ENCODE peak calls at places on chromosomes 13 and 19, in seven cellular contexts. One of them, this sample, is unnamed.
A peak's percentile ranks its signal among the peaks of the same experiment; 100 is the strongest.

GRCh38 chr19:48874309-48875135 is 2.3 kb downstream of the PPP1R15A start:
- DNase-seq in mammary epithelial cell: peak; percentile 72
- DNase-seq in astrocyte of the spinal cord: peak; percentile 47
- DNase-seq in Peyer's patch: peak; percentile 63
- DNase-seq in fibroblast of pulmonary artery: peak; percentile 63
- DNase-seq in endodermal cell: no peak
- DNase-seq in colonic mucosa: peak; percentile 65
- DNase-seq in this sample: peak; percentile 87

GRCh38 chr13:43077906-43078305 is 54.5 kb downstream of the DNAJC15 start:
- DNase-seq in mammary epithelial cell: no peak
- DNase-seq in astrocyte of the spinal cord: no peak
- DNase-seq in Peyer's patch: no peak
- DNase-seq in fibroblast of pulmonary artery: peak; percentile 24
- DNase-seq in endodermal cell: peak; percentile 62
- DNase-seq in colonic mucosa: no peak
- DNase-seq in this sample: no peak

GRCh38 chr19:38378866-38379265 is 4.5 kb downstream of the PSMD8 start:
- DNase-seq in mammary epithelial cell: no peak
- DNase-seq in astrocyte of the spinal cord: no peak
- DNase-seq in Peyer's patch: no peak
- DNase-seq in fibroblast of pulmonary artery: no peak
- DNase-seq in endodermal cell: no peak
- DNase-seq in colonic mucosa: no peak
- DNase-seq in this sample: peak; percentile 33

GRCh38 chr13:51726446-51727185 is 77.3 kb downstream of the DHRS12 start:
- DNase-seq in mammary epithelial cell: no peak
- DNase-seq in astrocyte of the spinal cord: peak; percentile 77
- DNase-seq in Peyer's patch: no peak
- DNase-seq in fibroblast of pulmonary artery: peak; percentile 94
- DNase-seq in endodermal cell: no peak
- DNase-seq in colonic mucosa: no peak
- DNase-seq in this sample: peak; percentile 89

GRCh38 chr19:17473041-17473440 is 2.7 kb downstream of the SLC27A1 start:
- DNase-seq in mammary epithelial cell: peak; percentile 69
- DNase-seq in astrocyte of the spinal cord: peak; percentile 75
- DNase-seq in Peyer's patch: no peak
- DNase-seq in fibroblast of pulmonary artery: peak; percentile 79
- DNase-seq in endodermal cell: no peak
- DNase-seq in colonic mucosa: no peak
- DNase-seq in this sample: peak; percentile 87

GRCh38 chr13:30526612-30527217 is 61.0 kb upstream of the HMGB1 start:
- DNase-seq in mammary epithelial cell: no peak
- DNase-seq in astrocyte of the spinal cord: peak; percentile 0
- DNase-seq in Peyer's patch: no peak
- DNase-seq in fibroblast of pulmonary artery: peak; percentile 6
- DNase-seq in endodermal cell: no peak
- DNase-seq in colonic mucosa: no peak
- DNase-seq in this sample: peak; percentile 32

GRCh38 chr13:89199138-89199537 is 1528.0 kb downstream of the SLITRK5 start:
- DNase-seq in mammary epithelial cell: peak; percentile 54
- DNase-seq in astrocyte of the spinal cord: no peak
- DNase-seq in Peyer's patch: no peak
- DNase-seq in fibroblast of pulmonary artery: no peak
- DNase-seq in endodermal cell: no peak
- DNase-seq in colonic mucosa: no peak
- DNase-seq in this sample: no peak

GRCh38 chr19:51354103-51354741 is 12.0 kb downstream of the ETFB start:
- DNase-seq in mammary epithelial cell: no peak
- DNase-seq in astrocyte of the spinal cord: no peak
- DNase-seq in Peyer's patch: no peak
- DNase-seq in fibroblast of pulmonary artery: no peak
- DNase-seq in endodermal cell: peak; percentile 84
- DNase-seq in colonic mucosa: no peak
- DNase-seq in this sample: no peak

GRCh38 chr19:41376241-41376997 is at the start of gene TMEM91:
- DNase-seq in mammary epithelial cell: peak; percentile 53
- DNase-seq in astrocyte of the spinal cord: no peak
- DNase-seq in Peyer's patch: peak; percentile 63
- DNase-seq in fibroblast of pulmonary artery: peak; percentile 31
- DNase-seq in endodermal cell: peak; percentile 89
- DNase-seq in colonic mucosa: peak; percentile 45
- DNase-seq in this sample: peak; percentile 41

GRCh38 chr13:38577048-38577447 is 109.8 kb upstream of the FREM2 start:
- DNase-seq in mammary epithelial cell: no peak
- DNase-seq in astrocyte of the spinal cord: no peak
- DNase-seq in Peyer's patch: no peak
- DNase-seq in fibroblast of pulmonary artery: peak; percentile 13
- DNase-seq in endodermal cell: no peak
- DNase-seq in colonic mucosa: no peak
- DNase-seq in this sample: peak; percentile 5

GRCh38 chr13:33743438-33744368 is 74.2 kb upstream of the RFC3 start:
- DNase-seq in mammary epithelial cell: no peak
- DNase-seq in astrocyte of the spinal cord: no peak
- DNase-seq in Peyer's patch: no peak
- DNase-seq in fibroblast of pulmonary artery: peak; percentile 26
- DNase-seq in endodermal cell: peak; percentile 49
- DNase-seq in colonic mucosa: no peak
- DNase-seq in this sample: no peak

GRCh38 chr19:43544077-43544476 is 11.1 kb downstream of the ZNF575 start:
- DNase-seq in mammary epithelial cell: no peak
- DNase-seq in astrocyte of the spinal cord: no peak
- DNase-seq in Peyer's patch: no peak
- DNase-seq in fibroblast of pulmonary artery: no peak
- DNase-seq in endodermal cell: no peak
- DNase-seq in colonic mucosa: no peak
- DNase-seq in this sample: no peak

GRCh38 chr13:111123221-111123620 is 8.1 kb downstream of the ARHGEF7 start:
- DNase-seq in mammary epithelial cell: no peak
- DNase-seq in astrocyte of the spinal cord: no peak
- DNase-seq in Peyer's patch: no peak
- DNase-seq in fibroblast of pulmonary artery: no peak
- DNase-seq in endodermal cell: no peak
- DNase-seq in colonic mucosa: no peak
- DNase-seq in this sample: no peak

GRCh38 chr19:30268601-30269000 is 103.6 kb upstream of the ZNF536 start:
- DNase-seq in mammary epithelial cell: no peak
- DNase-seq in astrocyte of the spinal cord: no peak
- DNase-seq in Peyer's patch: no peak
- DNase-seq in fibroblast of pulmonary artery: no peak
- DNase-seq in endodermal cell: no peak
- DNase-seq in colonic mucosa: no peak
- DNase-seq in this sample: no peak

GRCh38 chr19:12947702-12948596 is 2.3 kb downstream of the RAD23A start:
- DNase-seq in mammary epithelial cell: no peak
- DNase-seq in astrocyte of the spinal cord: no peak
- DNase-seq in Peyer's patch: no peak
- DNase-seq in fibroblast of pulmonary artery: no peak
- DNase-seq in endodermal cell: no peak
- DNase-seq in colonic mucosa: no peak
- DNase-seq in this sample: no peak

GRCh38 chr13:99687728-99688397 is 186.6 kb downstream of the TM9SF2 start:
- DNase-seq in mammary epithelial cell: no peak
- DNase-seq in astrocyte of the spinal cord: peak; percentile 64
- DNase-seq in Peyer's patch: no peak
- DNase-seq in fibroblast of pulmonary artery: no peak
- DNase-seq in endodermal cell: peak; percentile 91
- DNase-seq in colonic mucosa: no peak
- DNase-seq in this sample: no peak

GRCh38 chr13:112113851-112114250 is 46.9 kb downstream of the SOX1 start:
- DNase-seq in mammary epithelial cell: no peak
- DNase-seq in astrocyte of the spinal cord: no peak
- DNase-seq in Peyer's patch: no peak
- DNase-seq in fibroblast of pulmonary artery: no peak
- DNase-seq in endodermal cell: peak; percentile 28
- DNase-seq in colonic mucosa: no peak
- DNase-seq in this sample: no peak

GRCh38 chr19:55550321-55550650 is 4.9 kb upstream of the SBK3 start:
- DNase-seq in mammary epithelial cell: no peak
- DNase-seq in astrocyte of the spinal cord: no peak
- DNase-seq in Peyer's patch: no peak
- DNase-seq in fibroblast of pulmonary artery: no peak
- DNase-seq in endodermal cell: no peak
- DNase-seq in colonic mucosa: no peak
- DNase-seq in this sample: no peak

GRCh38 chr13:20703785-20704458 is 423 bp downstream of the IL17D start:
- DNase-seq in mammary epithelial cell: peak; percentile 82
- DNase-seq in astrocyte of the spinal cord: peak; percentile 62
- DNase-seq in Peyer's patch: peak; percentile 91
- DNase-seq in fibroblast of pulmonary artery: peak; percentile 81
- DNase-seq in endodermal cell: peak; percentile 92
- DNase-seq in colonic mucosa: peak; percentile 86
- DNase-seq in this sample: peak; percentile 65

GRCh38 chr19:46985532-46986415 is 33.9 kb upstream of the NPAS1 start:
- DNase-seq in mammary epithelial cell: no peak
- DNase-seq in astrocyte of the spinal cord: no peak
- DNase-seq in Peyer's patch: no peak
- DNase-seq in fibroblast of pulmonary artery: no peak
- DNase-seq in endodermal cell: peak; percentile 63
- DNase-seq in colonic mucosa: no peak
- DNase-seq in this sample: no peak

GRCh38 chr19:43555185-43555770 is 20.0 kb downstream of the XRCC1 start:
- DNase-seq in mammary epithelial cell: peak; percentile 53
- DNase-seq in astrocyte of the spinal cord: peak; percentile 68
- DNase-seq in Peyer's patch: peak; percentile 74
- DNase-seq in fibroblast of pulmonary artery: peak; percentile 79
- DNase-seq in endodermal cell: peak; percentile 97
- DNase-seq in colonic mucosa: peak; percentile 86
- DNase-seq in this sample: peak; percentile 69

GRCh38 chr19:56333506-56333905 is 18.9 kb upstream of the ZSCAN5A start:
- DNase-seq in mammary epithelial cell: peak; percentile 40
- DNase-seq in astrocyte of the spinal cord: peak; percentile 47
- DNase-seq in Peyer's patch: no peak
- DNase-seq in fibroblast of pulmonary artery: peak; percentile 80
- DNase-seq in endodermal cell: peak; percentile 65
- DNase-seq in colonic mucosa: peak; percentile 60
- DNase-seq in this sample: peak; percentile 59

GRCh38 chr13:90360785-90361184 is 986.7 kb upstream of the MIR17HG start:
- DNase-seq in mammary epithelial cell: no peak
- DNase-seq in astrocyte of the spinal cord: no peak
- DNase-seq in Peyer's patch: no peak
- DNase-seq in fibroblast of pulmonary artery: no peak
- DNase-seq in endodermal cell: no peak
- DNase-seq in colonic mucosa: no peak
- DNase-seq in this sample: no peak

GRCh38 chr13:113945857-113946408 is 27.9 kb downstream of the C13orf46 start:
- DNase-seq in mammary epithelial cell: no peak
- DNase-seq in astrocyte of the spinal cord: no peak
- DNase-seq in Peyer's patch: peak; percentile 47
- DNase-seq in fibroblast of pulmonary artery: no peak
- DNase-seq in endodermal cell: no peak
- DNase-seq in colonic mucosa: no peak
- DNase-seq in this sample: no peak

DNA sequence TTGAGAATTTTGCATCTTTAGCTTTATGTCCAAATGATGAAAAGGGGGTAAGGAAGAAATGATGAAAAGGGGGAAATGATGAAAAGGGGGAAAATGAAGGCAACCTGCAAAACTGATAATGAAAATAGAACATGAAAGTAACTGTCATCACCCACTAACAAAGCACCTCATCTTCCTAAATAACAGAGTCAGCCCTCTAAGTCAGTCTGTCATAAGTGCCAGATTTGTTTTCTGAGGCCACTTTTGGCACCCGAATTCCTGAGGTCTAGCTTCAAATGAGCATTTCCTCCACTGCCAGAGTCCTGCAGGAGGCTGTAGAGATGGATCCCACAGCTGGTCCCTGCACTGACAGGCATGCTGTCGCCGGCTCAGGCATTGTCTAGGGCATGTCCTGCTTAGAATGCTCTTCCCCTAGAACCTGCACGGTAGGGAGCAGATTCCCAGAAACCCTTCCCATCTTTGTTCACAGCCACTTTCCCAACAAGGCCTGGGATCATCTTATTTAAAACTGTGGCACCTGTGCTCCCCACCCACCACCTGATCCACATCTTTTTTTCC is 25.3 kb downstream of the RAP2A start:
- DNase-seq in mammary epithelial cell: no peak
- DNase-seq in astrocyte of the spinal cord: no peak
- DNase-seq in Peyer's patch: no peak
- DNase-seq in fibroblast of pulmonary artery: no peak
- DNase-seq in endodermal cell: no peak
- DNase-seq in colonic mucosa: no peak
- DNase-seq in this sample: no peak
- H3K4me3 ChIP-seq in mammary epithelial cell: no peak overlapping the region
- H3K4me3 ChIP-seq in astrocyte of the spinal cord: no peak overlapping the region
- H3K4me3 ChIP-seq in Peyer's patch: no peak overlapping the region
- H3K4me3 ChIP-seq in fibroblast of pulmonary artery: no peak overlapping the region
- H3K4me3 ChIP-seq in endodermal cell: no peak overlapping the region
- H3K4me3 ChIP-seq in colonic mucosa: no peak overlapping the region
- H3K4me3 ChIP-seq in this sample: no peak overlapping the region

GRCh38 chr19:590750-591098 is 1.0 kb downstream of the HCN2 start:
- DNase-seq in mammary epithelial cell: no peak
- DNase-seq in astrocyte of the spinal cord: no peak
- DNase-seq in Peyer's patch: no peak
- DNase-seq in fibroblast of pulmonary artery: no peak
- DNase-seq in endodermal cell: no peak
- DNase-seq in colonic mucosa: no peak
- DNase-seq in this sample: no peak

GRCh38 chr19:589693-590395 is at the start of gene HCN2:
- DNase-seq in mammary epithelial cell: no peak
- DNase-seq in astrocyte of the spinal cord: no peak
- DNase-seq in Peyer's patch: no peak
- DNase-seq in fibroblast of pulmonary artery: no peak
- DNase-seq in endodermal cell: no peak
- DNase-seq in colonic mucosa: no peak
- DNase-seq in this sample: no peak

GRCh38 chr19:590396-590745 is 690 bp downstream of the HCN2 start:
- DNase-seq in mammary epithelial cell: peak; percentile 25
- DNase-seq in astrocyte of the spinal cord: peak; percentile 47
- DNase-seq in Peyer's patch: no peak
- DNase-seq in fibroblast of pulmonary artery: peak; percentile 42
- DNase-seq in endodermal cell: peak; percentile 74
- DNase-seq in colonic mucosa: no peak
- DNase-seq in this sample: peak; percentile 21

GRCh38 chr19:588093-588742 is 1.5 kb upstream of the HCN2 start:
- DNase-seq in mammary epithelial cell: peak; percentile 75
- DNase-seq in astrocyte of the spinal cord: peak; percentile 83
- DNase-seq in Peyer's patch: peak; percentile 77
- DNase-seq in fibroblast of pulmonary artery: peak; percentile 74
- DNase-seq in endodermal cell: peak; percentile 96
- DNase-seq in colonic mucosa: peak; percentile 67
- DNase-seq in this sample: peak; percentile 69

GRCh38 chr19:588758-589692 is 656 bp upstream of the HCN2 start:
- DNase-seq in mammary epithelial cell: no peak
- DNase-seq in astrocyte of the spinal cord: no peak
- DNase-seq in Peyer's patch: no peak
- DNase-seq in fibroblast of pulmonary artery: no peak
- DNase-seq in endodermal cell: peak; percentile 73
- DNase-seq in colonic mucosa: no peak
- DNase-seq in this sample: no peak
- TF ChIP-seq CTCF in mammary epithelial cell: no peak
- TF ChIP-seq CTCF in astrocyte of the spinal cord: no peak
- TF ChIP-seq CTCF in Peyer's patch: no peak
- TF ChIP-seq CTCF in fibroblast of pulmonary artery: no peak
- TF ChIP-seq CTCF in endodermal cell: no peak
- TF ChIP-seq CTCF in colonic mucosa: no peak
- TF ChIP-seq CTCF in this sample: no peak

GRCh38 chr19:32224371-32225244 is 120.8 kb upstream of the ZNF507 start:
- DNase-seq in mammary epithelial cell: peak; percentile 27
- DNase-seq in astrocyte of the spinal cord: peak; percentile 24
- DNase-seq in Peyer's patch: peak; percentile 78
- DNase-seq in fibroblast of pulmonary artery: peak; percentile 44
- DNase-seq in endodermal cell: peak; percentile 86
- DNase-seq in colonic mucosa: peak; percentile 49
- DNase-seq in this sample: peak; percentile 35
- H3K4me3 ChIP-seq in mammary epithelial cell: no peak overlapping the region
- H3K4me3 ChIP-seq in astrocyte of the spinal cord: peak overlapping the region; percentile 13
- H3K4me3 ChIP-seq in Peyer's patch: peak overlapping the region; percentile 35
- H3K4me3 ChIP-seq in fibroblast of pulmonary artery: no peak overlapping the region
- H3K4me3 ChIP-seq in endodermal cell: peak overlapping the region; percentile 66
- H3K4me3 ChIP-seq in colonic mucosa: no peak overlapping the region
- H3K4me3 ChIP-seq in this sample: no peak overlapping the region

GRCh38 chr19:45931055-45931454 is 16.5 kb upstream of the NANOS2 start:
- DNase-seq in mammary epithelial cell: no peak
- DNase-seq in astrocyte of the spinal cord: no peak
- DNase-seq in Peyer's patch: no peak
- DNase-seq in fibroblast of pulmonary artery: no peak
- DNase-seq in endodermal cell: no peak
- DNase-seq in colonic mucosa: no peak
- DNase-seq in this sample: no peak
- TF ChIP-seq CTCF in mammary epithelial cell: peak; percentile 7
- TF ChIP-seq CTCF in astrocyte of the spinal cord: no peak
- TF ChIP-seq CTCF in Peyer's patch: no peak
- TF ChIP-seq CTCF in fibroblast of pulmonary artery: peak; percentile 10
- TF ChIP-seq CTCF in endodermal cell: peak; percentile 12
- TF ChIP-seq CTCF in colonic mucosa: no peak
- TF ChIP-seq CTCF in this sample: no peak

This sample was measured in fibroblast of mammary gland.